ENCODE peak calls at places on chromosome 21, in ten cellular contexts. F is HTR-8/SVneo; O is PC-9; Z is GM20000; G is left ventricle myocardium inferior; R is midbrain; K is H54; Q is dorsolateral prefrontal cortex; P is A172; E is activated T-helper 2 cell treated with anti-CD3 and anti-CD28 coated beads, Interferon-gamma antibody, Interleukin-2, Interleukin-4, amounts not matched to agents 10 μg/mL and 5 μg/mL and 100 μg/mL, durations not matched to agents 14 hours and 24 hours and 36 hours. T is an unnamed sample.
A peak's percentile ranks its signal among the peaks of the same experiment; 100 is the strongest.

GRCh38 chr21:36773111-36773510 is 74.2 kb downstream of the SIM2 start:
- DNase-seq in F (no peak), R (peak; percentile 43), P (peak; percentile 78), Q (no peak), K (peak; percentile 62), O (peak; percentile 68), E (no peak), Z (no peak), G (peak; percentile 86), T (no peak)

GRCh38 chr21:43874085-43874785 is 9.2 kb downstream of the AGPAT3 start:
- DNase-seq in O (no peak), E (no peak), K (no peak), R (no peak), Q (no peak), Z (no peak), F (no peak), P (no peak), G (no peak), T (no peak)

GRCh38 chr21:27825035-27825434 is 858.1 kb upstream of the ADAMTS5 start:
- DNase-seq in E (no peak), R (no peak), K (no peak), G (no peak), Z (no peak), Q (no peak), P (no peak), F (no peak), O (no peak), T (no peak)

GRCh38 chr21:44972821-44973220 is 33.0 kb downstream of the SLX9 start:
- DNase-seq in O (no peak), G (no peak), E (no peak), K (peak; percentile 84), R (no peak), Z (no peak), P (peak; percentile 90), Q (no peak), F (no peak), T (no peak)

GRCh38 chr21:43188181-43188580 is 19.4 kb downstream of the CRYAA start:
- DNase-seq in R (no peak), F (no peak), Q (peak; percentile 29), P (no peak), G (no peak), E (no peak), O (no peak), K (no peak), Z (no peak), T (peak; percentile 1)

GRCh38 chr21:45491056-45491455 is 51.2 kb downstream of the SLC19A1 start:
- DNase-seq in P (no peak), F (no peak), Z (no peak), Q (no peak), O (no peak), K (no peak), G (no peak), E (no peak), R (no peak), T (no peak)

GRCh38 chr21:28624626-28625025 is 368.1 kb downstream of the LTN1 start:
- DNase-seq in G (no peak), P (no peak), O (no peak), F (no peak), Z (no peak), R (no peak), K (no peak), E (no peak), Q (no peak), T (no peak)

GRCh38 chr21:26674324-26674723 is 101.2 kb upstream of the CYYR1 start:
- DNase-seq in K (no peak), G (no peak), Q (no peak), O (no peak), P (no peak), F (no peak), Z (no peak), E (no peak), R (no peak), T (no peak)

GRCh38 chr21:41845310-41846032 is 33.7 kb downstream of the PRDM15 start:
- DNase-seq in P (no peak), K (no peak), G (no peak), Q (no peak), F (no peak), O (no peak), Z (no peak), R (no peak), E (no peak), T (no peak)

GRCh38 chr21:37064841-37065240 is 8.0 kb downstream of the PIGP start:
- DNase-seq in K (no peak), P (no peak), Z (no peak), F (no peak), Q (no peak), E (no peak), O (no peak), R (no peak), G (no peak), T (no peak)

GRCh38 chr21:17900281-17900989 is 81.3 kb upstream of the C21orf91 start:
- DNase-seq in K (no peak), G (peak; percentile 51), Q (no peak), Z (no peak), P (no peak), O (no peak), E (no peak), F (no peak), R (no peak), T (no peak)

GRCh38 chr21:42148584-42148983 is 70.4 kb upstream of the ABCG1 start:
- DNase-seq in R (no peak), Q (no peak), P (no peak), Z (no peak), O (no peak), K (no peak), G (no peak), E (no peak), F (no peak), T (no peak)

GRCh38 chr21:16945580-16945979 is 567.3 kb upstream of the CXADR start:
- DNase-seq in P (no peak), E (no peak), K (no peak), Q (no peak), F (no peak), O (no peak), G (no peak), R (no peak), Z (no peak), T (no peak)

GRCh38 chr21:28633803-28634572 is 358.7 kb downstream of the LTN1 start:
- DNase-seq in E (no peak), K (no peak), F (no peak), G (peak; percentile 29), Z (no peak), O (no peak), Q (no peak), R (no peak), P (peak; percentile 87), T (no peak)

GRCh38 chr21:36803051-36803709 is 104.3 kb downstream of the SIM2 start:
- DNase-seq in K (no peak), Q (peak; percentile 55), F (no peak), R (peak; percentile 76), G (no peak), P (no peak), Z (no peak), O (no peak), E (no peak), T (no peak)

GRCh38 chr21:46427516-46427915 is 31.2 kb upstream of the DIP2A start:
- DNase-seq in Q (no peak), R (no peak), K (no peak), O (no peak), F (no peak), E (no peak), G (no peak), P (no peak), Z (no peak), T (no peak)

GRCh38 chr21:37551406-37552355 is 185.1 kb downstream of the DYRK1A start:
- DNase-seq in G (no peak), K (peak; percentile 52), P (peak; percentile 94), F (no peak), Z (no peak), R (peak; percentile 3), O (no peak), E (no peak), Q (no peak), T (peak; percentile 29)

GRCh38 chr21:38824124-38824822 is 18.5 kb downstream of the ETS2 start:
- DNase-seq in E (no peak), G (no peak), R (no peak), P (no peak), Q (no peak), O (no peak), F (no peak), K (no peak), Z (no peak), T (no peak)

GRCh38 chr21:34992736-34993135 is 56.4 kb downstream of the RUNX1 start:
- DNase-seq in K (peak; percentile 24), G (no peak), Q (no peak), E (no peak), O (no peak), Z (no peak), P (peak; percentile 74), R (peak; percentile 10), F (no peak), T (no peak)

GRCh38 chr21:37082375-37082774 is 9.3 kb downstream of the TTC3 start:
- DNase-seq in O (no peak), P (no peak), Q (no peak), Z (no peak), R (no peak), E (no peak), K (no peak), G (no peak), F (no peak), T (no peak)

GRCh38 chr21:14603202-14603601 is 57.1 kb upstream of the SAMSN1 start:
- DNase-seq in G (no peak), R (no peak), Q (no peak), Z (no peak), E (no peak), O (peak; percentile 60), P (no peak), F (peak; percentile 4), K (peak; percentile 2), T (no peak)

GRCh38 chr21:38989097-38989744 is 183.5 kb downstream of the ETS2 start:
- DNase-seq in F (no peak), Z (no peak), P (no peak), G (no peak), Q (no peak), O (no peak), E (no peak), K (no peak), R (no peak), T (no peak)

GRCh38 chr21:44998621-44999427 is 59.0 kb downstream of the SLX9 start:
- DNase-seq in F (no peak), K (no peak), R (no peak), Q (no peak), E (no peak), O (no peak), Z (no peak), G (no peak), P (no peak), T (no peak)

GRCh38 chr21:17368748-17369363 is 144.0 kb upstream of the CXADR start:
- DNase-seq in O (no peak), Q (no peak), F (no peak), Z (no peak), G (no peak), P (no peak), K (no peak), E (no peak), R (no peak), T (no peak)

GRCh38 chr21:34611528-34611927 is 3.4 kb downstream of the RCAN1 start:
- DNase-seq in Z (no peak), G (no peak), E (no peak), Q (no peak), O (no peak), P (no peak), R (no peak), F (no peak), K (no peak), T (no peak)

GRCh38 chr21:26982767-26983166 is 15.9 kb upstream of the ADAMTS5 start:
- DNase-seq in P (peak; percentile 71), E (no peak), R (no peak), Z (no peak), K (no peak), Q (no peak), O (no peak), F (no peak), G (no peak), T (no peak)

GRCh38 chr21:41074607-41075184 is 93.3 kb upstream of the BACE2 start:
- DNase-seq in Z (no peak), F (no peak), K (no peak), Q (no peak), E (no peak), P (no peak), O (no peak), G (no peak), R (no peak), T (no peak)

GRCh38 chr21:37862536-37862935 is 53.7 kb downstream of the KCNJ6 start:
- DNase-seq in R (peak; percentile 26), G (no peak), K (peak; percentile 50), Q (no peak), F (peak; percentile 47), E (no peak), Z (peak; percentile 49), P (peak; percentile 44), O (no peak), T (no peak)